ENCODE peak calls at places on chromosome 6, in six cellular contexts. N is RWPE1, T is progenitor cell of endocrine pancreas, H is HFFc6, K is A549, E is neural crest cell. I is an unnamed sample.

GRCh38 chr6:6758915-6759654 is 170.6 kb downstream of the LY86 start:
- DNase-seq in K (peak), T (peak), N (peak), H (peak), E (peak), I (peak)

GRCh38 chr6:74991573-74992332 is 214.1 kb downstream of the COL12A1 start:
- DNase-seq in E (no peak), K (no peak), N (peak), H (peak), T (no peak), I (peak)

GRCh38 chr6:33987531-33988021 is 158.3 kb downstream of the GRM4 start:
- DNase-seq in T (no peak), H (no peak), N (no peak), E (no peak), K (no peak), I (no peak)

GRCh38 chr6:142830807-142831206 is 114.2 kb downstream of the HIVEP2 start:
- DNase-seq in H (no peak), E (no peak), K (no peak), N (no peak), T (no peak), I (no peak)

GRCh38 chr6:113630738-113631535 is 226.2 kb upstream of the MARCKS start:
- DNase-seq in T (no peak), E (no peak), N (no peak), H (peak), K (no peak), I (no peak)

GRCh38 chr6:82073484-82073883 is 174.1 kb downstream of the IBTK start:
- DNase-seq in H (no peak), K (no peak), E (no peak), N (no peak), T (no peak), I (no peak)

GRCh38 chr6:6543181-6543879 is 45.2 kb upstream of the LY86 start:
- DNase-seq in T (no peak), K (no peak), N (no peak), E (no peak), H (no peak), I (no peak)

GRCh38 chr6:140486468-140487361 is 1112.3 kb upstream of the CITED2 start:
- DNase-seq in H (peak), T (no peak), E (no peak), N (no peak), K (no peak), I (no peak)

GRCh38 chr6:133632206-133632605 is 256.7 kb upstream of the TCF21 start:
- DNase-seq in T (no peak), E (no peak), K (peak), H (peak), N (no peak), I (no peak)

GRCh38 chr6:16739329-16739801 is 21.9 kb downstream of the ATXN1 start:
- DNase-seq in T (no peak), N (peak), E (no peak), K (no peak), H (peak), I (no peak)

GRCh38 chr6:26300359-26300758 is 64.6 kb upstream of the BTN3A2 start:
- DNase-seq in K (no peak), E (no peak), T (no peak), H (no peak), N (no peak), I (no peak)

GRCh38 chr6:157459327-157459726 is 78.3 kb downstream of the ZDHHC14 start:
- DNase-seq in H (no peak), K (no peak), T (no peak), E (no peak), N (no peak), I (no peak)

GRCh38 chr6:56242343-56242742 is 5.0 kb downstream of the COL21A1 start:
- DNase-seq in N (peak), K (no peak), T (no peak), E (no peak), H (no peak), I (no peak)

GRCh38 chr6:21500894-21501293 is 92.7 kb upstream of the SOX4 start:
- DNase-seq in T (no peak), E (no peak), H (no peak), K (no peak), N (no peak), I (no peak)

DNA sequence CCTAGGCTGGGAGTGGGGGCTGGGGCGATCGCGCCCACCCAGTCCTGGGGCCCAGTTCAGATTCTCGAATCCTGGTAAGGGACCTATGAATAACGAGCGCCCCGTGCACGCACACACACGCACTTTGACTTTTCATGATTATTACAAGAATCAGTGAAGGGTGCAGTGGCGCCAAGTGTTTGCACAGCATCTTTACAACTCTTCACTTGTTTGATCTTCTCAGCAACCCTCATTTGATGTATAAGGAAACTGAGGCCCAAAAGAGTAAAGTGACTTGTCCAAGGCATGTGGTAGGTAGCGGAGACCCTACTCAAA is 863 bp upstream of the LRFN2 start:
- DNase-seq in N (no peak), K (no peak), E (no peak), H (no peak), T (no peak), I (no peak)
- TF ChIP-seq CTCF in N (peak), K (no peak), E (no peak), H (peak), T (no peak), I (no peak)

GRCh38 chr6:18390476-18390875 is 3.3 kb downstream of the RNF144B start:
- DNase-seq in H (no peak), K (no peak), T (no peak), N (no peak), E (no peak), I (no peak)

GRCh38 chr6:18395177-18395850 is 8.2 kb downstream of the RNF144B start:
- DNase-seq in K (no peak), T (no peak), H (no peak), N (no peak), E (no peak), I (no peak)

GRCh38 chr6:18389479-18389878 is 2.3 kb downstream of the RNF144B start:
- DNase-seq in K (no peak), T (no peak), E (no peak), N (no peak), H (no peak), I (no peak)

GRCh38 chr6:18391018-18391417 is 3.9 kb downstream of the RNF144B start:
- DNase-seq in K (no peak), N (no peak), T (no peak), H (no peak), E (no peak), I (no peak)

DNA sequence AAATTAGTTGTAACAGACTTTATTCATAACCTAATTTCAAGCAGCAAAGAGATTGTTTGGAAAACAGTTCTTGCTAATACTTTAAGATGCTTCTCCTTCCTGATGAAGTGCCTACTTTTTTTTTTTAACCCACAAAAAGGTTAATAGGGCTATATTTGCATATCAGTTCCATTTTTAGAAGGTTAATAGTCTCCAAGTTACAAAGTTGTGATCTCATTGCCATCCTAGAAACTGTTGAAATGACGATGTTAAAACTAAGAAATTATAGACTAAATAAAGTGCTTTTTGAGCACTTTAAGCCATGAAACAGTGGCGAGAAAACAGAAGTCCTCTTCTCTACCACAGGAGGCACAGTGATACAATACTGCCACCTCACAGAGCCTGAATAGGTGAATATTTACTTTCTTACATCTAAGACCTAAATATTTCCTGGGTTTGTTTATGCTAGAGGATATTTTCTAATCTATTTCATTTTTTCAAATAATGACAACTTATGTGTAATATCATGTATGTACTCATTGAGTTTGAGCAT is 5.3 kb downstream of the RNF144B start:
- DNase-seq in K (no peak), H (no peak), T (no peak), E (no peak), N (no peak), I (no peak)
- TF ChIP-seq CTCF in K (no peak), H (peak), T (no peak), E (peak), N (no peak), I (no peak)

DNA sequence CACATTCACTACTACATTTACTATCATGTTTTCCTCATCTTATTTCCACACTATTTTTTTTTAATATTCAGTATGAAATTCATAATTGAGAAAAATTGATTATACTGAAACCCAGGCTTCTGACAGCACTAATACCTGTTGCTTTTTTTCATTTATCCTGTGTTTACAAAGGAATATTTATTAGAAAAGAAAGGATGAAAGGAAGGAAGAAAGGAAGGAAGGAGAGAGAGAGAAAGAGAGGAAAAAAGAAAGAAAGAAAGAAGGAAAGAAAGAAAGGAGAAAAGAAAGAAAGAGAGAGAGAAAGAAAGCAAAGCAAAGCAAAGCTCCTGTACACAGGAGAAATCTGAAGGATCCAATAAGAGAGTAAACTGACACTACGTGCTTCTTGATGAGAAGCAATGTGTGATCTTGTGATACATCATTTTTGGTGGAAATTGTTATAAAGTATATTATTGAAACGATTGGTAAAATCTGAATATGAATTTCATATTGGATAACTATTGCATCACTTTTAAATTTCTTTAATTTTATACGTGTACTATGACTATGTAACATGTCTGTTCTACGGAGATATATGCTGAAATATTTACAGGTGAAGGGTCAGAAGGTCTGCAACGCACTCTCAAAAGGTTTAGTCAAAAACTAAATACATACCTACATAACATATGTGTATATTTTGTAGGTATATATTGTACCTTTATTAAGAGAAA is 43.9 kb downstream of the DEFB114 start:
- DNase-seq in T (no peak), H (no peak), N (no peak), E (no peak), K (no peak), I (no peak)
- TF ChIP-seq CTCF in T (no peak), H (no peak), N (no peak), E (no peak), K (no peak), I (no peak)

GRCh38 chr6:97097068-97098047 is 172.8 kb downstream of the KLHL32 start:
- DNase-seq in T (no peak), E (no peak), H (no peak), N (no peak), K (no peak), I (no peak)

GRCh38 chr6:97102152-97102790 is 177.7 kb downstream of the KLHL32 start:
- DNase-seq in H (no peak), K (no peak), T (no peak), E (no peak), N (no peak), I (no peak)
- TF ChIP-seq CTCF in H (no peak), K (no peak), T (no peak), E (no peak), N (no peak), I (no peak)

DNA sequence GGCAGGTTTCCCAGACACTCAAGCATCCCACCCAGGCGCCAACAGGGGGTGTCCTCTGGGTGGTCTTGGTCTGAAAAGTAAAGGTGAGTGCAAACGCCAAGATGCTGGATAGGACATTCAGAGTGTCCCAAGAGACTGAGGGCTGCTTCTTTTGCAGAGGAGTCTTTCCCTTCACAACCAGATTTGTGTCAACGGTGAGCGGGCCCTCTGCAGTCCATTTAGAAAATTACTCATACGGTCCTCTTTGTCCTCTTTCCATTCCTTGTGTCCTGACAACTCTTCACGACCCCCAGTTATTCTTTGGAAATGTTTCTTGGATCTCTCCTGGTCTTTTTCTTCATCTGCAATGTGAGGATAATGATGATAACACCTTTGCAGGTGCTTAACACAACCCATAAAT is 257.8 kb downstream of the CDC5L start:
- DNase-seq in N (no peak), T (no peak), E (no peak), H (no peak), K (peak), I (no peak)
- TF ChIP-seq CTCF in N (no peak), T (peak), E (no peak), H (peak), K (no peak), I (no peak)

GRCh38 chr6:85756982-85757381 is 114.3 kb upstream of the SYNCRIP start:
- DNase-seq in N (peak), T (no peak), K (peak), H (peak), E (no peak), I (peak)
- TF ChIP-seq CTCF in N (peak), T (peak), K (peak), H (peak), E (peak), I (peak)

GRCh38 chr6:301929-302705 is 9.8 kb downstream of the DUSP22 start:
- DNase-seq in N (no peak), K (no peak), E (no peak), T (no peak), H (no peak), I (no peak)
- TF ChIP-seq CTCF in N (no peak), K (no peak), E (no peak), T (no peak), H (no peak), I (no peak)

GRCh38 chr6:125791820-125792165 is 1.0 kb downstream of the NCOA7 start:
- DNase-seq in T (no peak), H (no peak), E (no peak), N (no peak), K (no peak), I (no peak)
- TF ChIP-seq CTCF in T (no peak), H (peak), E (no peak), N (peak), K (no peak), I (no peak)

GRCh38 chr6:158595223-158595622 is 35.3 kb downstream of the TMEM181 start:
- DNase-seq in H (no peak), T (no peak), N (peak), K (no peak), E (no peak), I (no peak)
- TF ChIP-seq CTCF in H (peak), T (peak), N (no peak), K (no peak), E (peak), I (no peak)

DNA sequence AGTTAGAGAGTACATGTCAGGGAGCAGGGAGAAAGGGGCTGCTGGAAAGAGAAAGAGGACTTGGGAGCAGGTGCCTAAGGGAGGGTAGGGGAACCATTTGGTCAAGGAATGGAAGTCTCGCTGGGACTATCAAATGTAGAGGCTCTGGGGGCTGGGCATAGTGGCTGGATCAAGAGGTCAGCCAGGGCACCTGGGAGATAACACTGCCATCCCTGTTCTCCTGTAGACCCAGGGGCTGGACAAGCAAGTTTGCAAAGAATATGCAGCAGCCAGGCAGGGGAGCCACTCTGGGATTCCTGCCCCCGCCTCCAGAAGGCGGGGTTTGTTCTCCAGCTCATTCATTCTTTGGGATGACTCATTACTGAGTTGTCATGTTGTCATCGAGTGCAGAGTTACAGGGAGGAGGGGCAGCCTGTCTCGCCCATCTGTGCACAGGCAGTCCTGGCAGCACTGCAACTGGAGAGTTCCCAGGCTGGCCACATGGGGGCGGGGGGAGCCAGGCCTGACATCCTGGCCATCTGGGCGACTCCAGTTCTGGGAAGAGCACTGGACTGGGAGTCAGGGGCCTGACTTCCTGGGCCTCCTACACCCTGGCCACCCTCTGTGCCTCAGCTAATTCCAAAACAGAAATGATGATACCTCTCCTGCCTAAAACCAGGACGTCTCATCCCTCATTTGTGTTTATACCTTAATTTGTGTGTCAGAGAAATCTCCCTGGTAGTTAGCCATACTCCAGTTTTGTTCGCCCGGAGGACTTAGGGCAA is 28.2 kb upstream of the ZFAND3 start:
- DNase-seq in H (peak), N (peak), K (peak), E (peak), T (peak), I (peak)
- TF ChIP-seq CTCF in H (peak), N (peak), K (peak), E (peak), T (peak), I (peak)